ENCODE peak calls at places on chromosomes 1 and 21, in five cellular contexts. One of them, this sample, is unnamed.

GRCh38 chr1:232074265-232074664 is 447.7 kb downstream of the DISC1 start:
- DNase-seq in dorsolateral prefrontal cortex: no peak
- DNase-seq in heart right ventricle: no peak
- DNase-seq in AG04449: no peak
- DNase-seq in AG09309: no peak
- DNase-seq in this sample: no peak

GRCh38 chr1:41450747-41451285 is 33.7 kb downstream of the EDN2 start:
- DNase-seq in dorsolateral prefrontal cortex: no peak
- DNase-seq in AG09309: no peak
- DNase-seq in AG04449: no peak
- DNase-seq in heart right ventricle: no peak
- DNase-seq in this sample: no peak

GRCh38 chr1:202143768-202144509 is 598 bp downstream of the ARL8A start:
- DNase-seq in AG04449: no peak
- DNase-seq in AG09309: no peak
- DNase-seq in dorsolateral prefrontal cortex: no peak
- DNase-seq in heart right ventricle: peak
- DNase-seq in this sample: no peak

GRCh38 chr1:20648438-20648837 is 12.7 kb downstream of the DDOST start:
- DNase-seq in heart right ventricle: no peak
- DNase-seq in dorsolateral prefrontal cortex: no peak
- DNase-seq in AG04449: no peak
- DNase-seq in AG09309: no peak
- DNase-seq in this sample: no peak

GRCh38 chr21:46661211-46661625 is 25.7 kb downstream of the PRMT2 start:
- DNase-seq in dorsolateral prefrontal cortex: peak
- DNase-seq in AG09309: peak
- DNase-seq in heart right ventricle: peak
- DNase-seq in AG04449: peak
- DNase-seq in this sample: peak

GRCh38 chr1:237851209-237851845 is 39.4 kb downstream of the ZP4 start:
- DNase-seq in dorsolateral prefrontal cortex: peak
- DNase-seq in AG09309: peak
- DNase-seq in heart right ventricle: no peak
- DNase-seq in AG04449: no peak
- DNase-seq in this sample: peak

GRCh38 chr1:17759114-17759513 is 4.0 kb downstream of the ACTL8 start:
- DNase-seq in AG04449: no peak
- DNase-seq in dorsolateral prefrontal cortex: no peak
- DNase-seq in heart right ventricle: no peak
- DNase-seq in AG09309: no peak
- DNase-seq in this sample: no peak

GRCh38 chr1:26083246-26083645 is 15.8 kb upstream of the TRIM63 start:
- DNase-seq in heart right ventricle: no peak
- DNase-seq in AG09309: no peak
- DNase-seq in AG04449: no peak
- DNase-seq in dorsolateral prefrontal cortex: no peak
- DNase-seq in this sample: no peak

GRCh38 chr1:19390901-19391595 is 78.9 kb downstream of the SLC66A1 start:
- DNase-seq in AG04449: peak
- DNase-seq in dorsolateral prefrontal cortex: peak
- DNase-seq in AG09309: peak
- DNase-seq in heart right ventricle: peak
- DNase-seq in this sample: no peak

GRCh38 chr1:202567747-202568146 is 142.5 kb downstream of the SYT2 start:
- DNase-seq in heart right ventricle: no peak
- DNase-seq in AG04449: no peak
- DNase-seq in dorsolateral prefrontal cortex: no peak
- DNase-seq in AG09309: no peak
- DNase-seq in this sample: no peak

GRCh38 chr1:36154765-36155559 is 998 bp upstream of the MAP7D1 start:
- DNase-seq in AG09309: no peak
- DNase-seq in heart right ventricle: peak
- DNase-seq in dorsolateral prefrontal cortex: no peak
- DNase-seq in AG04449: no peak
- DNase-seq in this sample: no peak

GRCh38 chr1:218401896-218402770 is 57.0 kb downstream of the TGFB2 start:
- DNase-seq in AG09309: no peak
- DNase-seq in heart right ventricle: no peak
- DNase-seq in AG04449: no peak
- DNase-seq in dorsolateral prefrontal cortex: no peak
- DNase-seq in this sample: no peak
- H3K4me3 ChIP-seq in AG09309: no peak
- H3K4me3 ChIP-seq in heart right ventricle: no peak
- H3K4me3 ChIP-seq in AG04449: no peak
- H3K4me3 ChIP-seq in dorsolateral prefrontal cortex: no peak
- H3K4me3 ChIP-seq in this sample: no peak

DNA sequence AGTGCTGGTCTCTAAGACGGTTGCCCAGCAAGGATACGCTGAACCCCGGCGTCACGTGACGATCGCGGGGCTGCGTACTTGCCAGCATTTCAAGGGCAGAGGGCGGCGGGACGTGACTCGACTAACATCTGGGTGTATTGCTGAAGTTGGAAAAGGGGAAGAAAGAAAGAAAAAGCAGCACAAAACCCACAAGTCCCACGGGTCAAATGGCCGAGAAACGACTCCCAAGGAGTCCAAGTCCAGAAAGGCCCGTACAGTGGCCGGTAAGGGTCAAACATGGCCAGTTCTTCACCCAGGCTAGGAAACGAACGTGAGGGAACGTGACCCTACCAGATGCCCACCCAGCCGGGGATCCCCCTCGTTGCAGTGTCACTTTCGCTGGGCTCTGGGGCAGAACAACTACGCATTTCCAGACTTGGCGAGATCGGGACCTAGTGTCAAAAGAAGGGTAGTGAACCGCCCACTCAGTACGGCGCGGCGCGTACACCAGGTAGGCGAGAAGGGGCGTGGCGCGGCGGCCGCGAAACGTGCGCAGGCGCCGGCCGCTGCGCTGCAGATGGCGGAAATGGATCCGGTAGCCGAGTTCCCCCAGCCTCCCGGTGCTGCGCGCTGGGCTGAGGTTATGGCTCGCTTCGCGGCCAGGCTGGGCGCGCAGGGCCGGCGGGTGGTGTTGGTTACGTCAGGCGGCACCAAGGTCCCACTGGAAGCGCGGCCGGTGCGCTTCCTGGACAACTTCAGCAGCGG is at the start of the genes PPCS and ZMYND12:
- DNase-seq in dorsolateral prefrontal cortex: peak
- DNase-seq in AG04449: no peak
- DNase-seq in heart right ventricle: peak
- DNase-seq in AG09309: peak
- DNase-seq in this sample: peak
- TF ChIP-seq CTCF in dorsolateral prefrontal cortex: peak
- TF ChIP-seq CTCF in AG04449: no peak
- TF ChIP-seq CTCF in heart right ventricle: peak
- TF ChIP-seq CTCF in AG09309: no peak
- TF ChIP-seq CTCF in this sample: no peak

GRCh38 chr21:33762798-33763572 is 120.7 kb downstream of the ITSN1 start:
- DNase-seq in heart right ventricle: no peak
- DNase-seq in AG09309: peak
- DNase-seq in dorsolateral prefrontal cortex: no peak
- DNase-seq in AG04449: no peak
- DNase-seq in this sample: peak

GRCh38 chr21:33763573-33763881 is 121.2 kb downstream of the ITSN1 start:
- DNase-seq in dorsolateral prefrontal cortex: no peak
- DNase-seq in heart right ventricle: no peak
- DNase-seq in AG09309: no peak
- DNase-seq in AG04449: no peak
- DNase-seq in this sample: no peak

GRCh38 chr21:33760641-33761103 is 118.4 kb downstream of the ITSN1 start:
- DNase-seq in dorsolateral prefrontal cortex: no peak
- DNase-seq in AG04449: peak
- DNase-seq in heart right ventricle: no peak
- DNase-seq in AG09309: peak
- DNase-seq in this sample: no peak

GRCh38 chr21:33767236-33767635 is 124.9 kb downstream of the ITSN1 start:
- DNase-seq in dorsolateral prefrontal cortex: no peak
- DNase-seq in AG04449: no peak
- DNase-seq in heart right ventricle: no peak
- DNase-seq in AG09309: peak
- DNase-seq in this sample: no peak

GRCh38 chr21:33761104-33762036 is 119.1 kb downstream of the ITSN1 start:
- DNase-seq in AG04449: peak
- DNase-seq in dorsolateral prefrontal cortex: no peak
- DNase-seq in AG09309: peak
- DNase-seq in heart right ventricle: no peak
- DNase-seq in this sample: peak
- H3K4me3 ChIP-seq in AG04449: peak
- H3K4me3 ChIP-seq in dorsolateral prefrontal cortex: no peak
- H3K4me3 ChIP-seq in AG09309: no peak
- H3K4me3 ChIP-seq in heart right ventricle: peak
- H3K4me3 ChIP-seq in this sample: no peak

GRCh38 chr1:23019094-23019850 is at the start of gene KDM1A:
- DNase-seq in dorsolateral prefrontal cortex: peak
- DNase-seq in AG04449: peak
- DNase-seq in AG09309: peak
- DNase-seq in heart right ventricle: peak
- DNase-seq in this sample: peak
- TF ChIP-seq CTCF in dorsolateral prefrontal cortex: peak
- TF ChIP-seq CTCF in AG04449: peak
- TF ChIP-seq CTCF in AG09309: peak
- TF ChIP-seq CTCF in heart right ventricle: peak
- TF ChIP-seq CTCF in this sample: no peak

This sample was measured in retinal pigment epithelial cell.